ENCODE peak calls at places on chromosomes 12 and 14, in four cellular contexts. One of them, this sample, is unnamed.

GRCh38 chr12:61362037-61362436 is 898.2 kb upstream of the USP15 start:
- DNase-seq in ovary: no peak
- DNase-seq in spleen: no peak
- DNase-seq in stomach: no peak
- DNase-seq in this sample: no peak

GRCh38 chr14:96095581-96096476 is 56.7 kb downstream of the C14orf132 start:
- DNase-seq in ovary: no peak
- DNase-seq in spleen: no peak
- DNase-seq in stomach: peak; percentile 64
- DNase-seq in this sample: no peak

GRCh38 chr12:24937553-24938244 is 11.2 kb downstream of the BCAT1 start:
- DNase-seq in ovary: no peak
- DNase-seq in spleen: no peak
- DNase-seq in stomach: no peak
- DNase-seq in this sample: no peak

GRCh38 chr14:69540654-69541335 is 33.9 kb downstream of the CCDC177 start:
- DNase-seq in ovary: no peak
- DNase-seq in spleen: no peak
- DNase-seq in stomach: no peak
- DNase-seq in this sample: no peak

GRCh38 chr14:22225526-22226133 is 363.4 kb downstream of the DAD1 start:
- DNase-seq in ovary: no peak
- DNase-seq in spleen: no peak
- DNase-seq in stomach: no peak
- DNase-seq in this sample: no peak

GRCh38 chr12:79366374-79366773 is 324.4 kb downstream of the PAWR start:
- DNase-seq in ovary: no peak
- DNase-seq in spleen: no peak
- DNase-seq in stomach: no peak
- DNase-seq in this sample: no peak

GRCh38 chr14:74898694-74899093 is 17.0 kb downstream of the DLST start:
- DNase-seq in ovary: no peak
- DNase-seq in spleen: no peak
- DNase-seq in stomach: no peak
- DNase-seq in this sample: no peak

GRCh38 chr12:46944104-46944503 is 118.3 kb upstream of the SLC38A4 start:
- DNase-seq in ovary: no peak
- DNase-seq in spleen: no peak
- DNase-seq in stomach: no peak
- DNase-seq in this sample: no peak

GRCh38 chr12:51393676-51394545 is 2.7 kb upstream of the GALNT6 start:
- DNase-seq in ovary: no peak
- DNase-seq in spleen: no peak
- DNase-seq in stomach: no peak
- DNase-seq in this sample: no peak

GRCh38 chr14:76958020-76958965 is 70.2 kb downstream of the IRF2BPL start:
- DNase-seq in ovary: no peak
- DNase-seq in spleen: no peak
- DNase-seq in stomach: no peak
- DNase-seq in this sample: no peak

GRCh38 chr12:69274861-69275260 is 35.5 kb downstream of the CPSF6 start:
- DNase-seq in ovary: no peak
- DNase-seq in spleen: no peak
- DNase-seq in stomach: no peak
- DNase-seq in this sample: no peak

GRCh38 chr12:117334098-117334497 is 27.3 kb downstream of the NOS1 start:
- DNase-seq in ovary: no peak
- DNase-seq in spleen: no peak
- DNase-seq in stomach: no peak
- DNase-seq in this sample: no peak

GRCh38 chr14:67449096-67449495 is 37.1 kb upstream of the PLEK2 start:
- DNase-seq in ovary: no peak
- DNase-seq in spleen: no peak
- DNase-seq in stomach: no peak
- DNase-seq in this sample: no peak

GRCh38 chr12:75747572-75747995 is 236.2 kb upstream of the KRR1 start:
- DNase-seq in ovary: no peak
- DNase-seq in spleen: no peak
- DNase-seq in stomach: no peak
- DNase-seq in this sample: no peak

GRCh38 chr12:116164263-116164817 is 113.2 kb downstream of the MED13L start:
- DNase-seq in ovary: no peak
- DNase-seq in spleen: no peak
- DNase-seq in stomach: no peak
- DNase-seq in this sample: no peak

GRCh38 chr14:75880512-75880911 is 101.3 kb downstream of the TGFB3 start:
- DNase-seq in ovary: no peak
- DNase-seq in spleen: no peak
- DNase-seq in stomach: no peak
- DNase-seq in this sample: no peak

GRCh38 chr12:41604830-41605229 is 416.7 kb downstream of the PDZRN4 start:
- DNase-seq in ovary: no peak
- DNase-seq in spleen: no peak
- DNase-seq in stomach: no peak
- DNase-seq in this sample: no peak

GRCh38 chr14:63224196-63224595 is 20.0 kb downstream of the RHOJ start:
- DNase-seq in ovary: no peak
- DNase-seq in spleen: no peak
- DNase-seq in stomach: no peak
- DNase-seq in this sample: no peak

GRCh38 chr12:68451261-68452091 is 119.3 kb upstream of the MDM1 start:
- DNase-seq in ovary: peak; percentile 50
- DNase-seq in spleen: no peak
- DNase-seq in stomach: peak; percentile 29
- DNase-seq in this sample: peak; percentile 76

GRCh38 chr12:131694116-131694838 is 16.6 kb upstream of the SFSWAP start:
- DNase-seq in ovary: no peak
- DNase-seq in spleen: no peak
- DNase-seq in stomach: peak; percentile 9
- DNase-seq in this sample: no peak

GRCh38 chr12:132121283-132121682 is 22.8 kb downstream of the DDX51 start:
- DNase-seq in ovary: no peak
- DNase-seq in spleen: no peak
- DNase-seq in stomach: no peak
- DNase-seq in this sample: peak; percentile 33

GRCh38 chr12:10901427-10901826 is 7.9 kb downstream of the TAS2R13 start:
- DNase-seq in ovary: no peak
- DNase-seq in spleen: no peak
- DNase-seq in stomach: no peak
- DNase-seq in this sample: no peak

GRCh38 chr14:24310387-24310665 is 386 bp downstream of the LTB4R2 start:
- DNase-seq in ovary: peak; percentile 55
- DNase-seq in spleen: no peak
- DNase-seq in stomach: no peak
- DNase-seq in this sample: no peak

GRCh38 chr12:51386361-51386760 is 4.8 kb downstream of the GALNT6 start:
- DNase-seq in ovary: peak; percentile 11
- DNase-seq in spleen: no peak
- DNase-seq in stomach: no peak
- DNase-seq in this sample: no peak

GRCh38 chr14:61193471-61193870 is 87.7 kb downstream of the TMEM30B start:
- DNase-seq in ovary: no peak
- DNase-seq in spleen: no peak
- DNase-seq in stomach: no peak
- DNase-seq in this sample: no peak

GRCh38 chr12:49059063-49059384 is 1.6 kb downstream of the KMT2D start:
- DNase-seq in ovary: no peak
- DNase-seq in spleen: no peak
- DNase-seq in stomach: no peak
- DNase-seq in this sample: no peak

GRCh38 chr14:98700748-98701147 is 571.2 kb downstream of the BCL11B start:
- DNase-seq in ovary: no peak
- DNase-seq in spleen: no peak
- DNase-seq in stomach: no peak
- DNase-seq in this sample: no peak

GRCh38 chr14:21099596-21099985 is 1.1 kb upstream of the ZNF219 start:
- DNase-seq in ovary: no peak
- DNase-seq in spleen: no peak
- DNase-seq in stomach: no peak
- DNase-seq in this sample: no peak

GRCh38 chr14:73059326-73059725 is 992 bp downstream of the RBM25 start:
- DNase-seq in ovary: no peak
- DNase-seq in spleen: no peak
- DNase-seq in stomach: no peak
- DNase-seq in this sample: no peak

GRCh38 chr14:90767899-90768298 is 48.3 kb downstream of the TTC7B start:
- DNase-seq in ovary: no peak
- DNase-seq in spleen: no peak
- DNase-seq in stomach: no peak
- DNase-seq in this sample: no peak

GRCh38 chr14:31893156-31893813 is 183.8 kb upstream of the ARHGAP5 start:
- DNase-seq in ovary: no peak
- DNase-seq in spleen: peak; percentile 77
- DNase-seq in stomach: no peak
- DNase-seq in this sample: no peak

GRCh38 chr12:132806857-132807256 is 21.8 kb downstream of the GOLGA3 start:
- DNase-seq in ovary: no peak
- DNase-seq in spleen: no peak
- DNase-seq in stomach: no peak
- DNase-seq in this sample: no peak

GRCh38 chr12:30753761-30754382 is 879 bp downstream of the CAPRIN2 start:
- DNase-seq in ovary: no peak
- DNase-seq in spleen: no peak
- DNase-seq in stomach: no peak
- DNase-seq in this sample: no peak

GRCh38 chr12:52305921-52306705 is 14.8 kb upstream of the KRT81 start:
- DNase-seq in ovary: no peak
- DNase-seq in spleen: peak; percentile 62
- DNase-seq in stomach: no peak
- DNase-seq in this sample: peak; percentile 43

GRCh38 chr12:53252349-53252916 is 15.7 kb upstream of the ESPL1 start:
- DNase-seq in ovary: peak; percentile 50
- DNase-seq in spleen: no peak
- DNase-seq in stomach: peak; percentile 48
- DNase-seq in this sample: peak; percentile 71

DNA sequence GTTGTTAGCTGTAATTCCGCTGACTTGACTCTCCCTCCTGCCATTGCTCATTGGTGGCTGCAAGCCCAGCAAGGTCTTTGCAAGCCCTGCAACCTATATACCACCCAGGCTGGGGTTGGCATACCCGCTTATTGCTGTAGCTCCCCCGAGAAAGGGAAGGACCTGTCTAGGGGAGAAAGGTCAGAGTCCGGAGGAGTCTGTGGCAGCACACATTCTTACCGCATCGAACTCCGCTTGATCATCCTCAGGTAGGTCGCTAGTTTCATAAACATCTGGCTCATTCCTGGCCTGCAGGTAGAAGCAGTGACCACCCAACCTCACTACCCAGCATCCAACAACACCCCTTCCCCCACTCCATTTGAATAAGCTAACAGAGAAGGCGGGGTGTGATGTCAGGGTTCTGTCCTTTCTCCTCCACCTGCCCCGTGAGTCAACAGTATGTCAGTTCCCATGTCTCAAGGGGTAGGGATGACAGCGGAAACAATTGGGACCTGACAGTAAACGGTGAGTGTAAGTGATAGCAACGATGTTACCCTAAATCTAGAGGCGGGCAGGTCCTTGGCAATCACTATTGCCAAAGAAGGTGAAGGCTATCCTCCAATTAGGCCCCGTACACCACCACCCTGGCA is 1.1 kb downstream of the DCTN2 start:
- DNase-seq in ovary: no peak
- DNase-seq in spleen: no peak
- DNase-seq in stomach: no peak
- DNase-seq in this sample: no peak
- TF ChIP-seq POLR2A in ovary: no peak
- TF ChIP-seq POLR2A in spleen: no peak
- TF ChIP-seq POLR2A in stomach: no peak
- TF ChIP-seq POLR2A in this sample: no peak

GRCh38 chr14:29603721-29604120 is 323.9 kb downstream of the PRKD1 start:
- DNase-seq in ovary: no peak
- DNase-seq in spleen: no peak
- DNase-seq in stomach: no peak
- DNase-seq in this sample: no peak
- H3K27ac ChIP-seq in ovary: no peak overlapping the region
- H3K27ac ChIP-seq in spleen: no peak overlapping the region
- H3K27ac ChIP-seq in stomach: no peak overlapping the region
- H3K27ac ChIP-seq in this sample: no peak overlapping the region

GRCh38 chr14:93332853-93333630 is at the start of gene BTBD7:
- DNase-seq in ovary: peak; percentile 97
- DNase-seq in spleen: peak; percentile 99
- DNase-seq in stomach: peak; percentile 96
- DNase-seq in this sample: peak; percentile 97
- TF ChIP-seq POLR2A in ovary: peak; percentile 46
- TF ChIP-seq POLR2A in spleen: no peak
- TF ChIP-seq POLR2A in stomach: no peak
- TF ChIP-seq POLR2A in this sample: no peak

GRCh38 chr12:27161458-27162228 is 79.3 kb upstream of the C12orf71 start:
- DNase-seq in ovary: no peak
- DNase-seq in spleen: no peak
- DNase-seq in stomach: no peak
- DNase-seq in this sample: no peak

GRCh38 chr12:27162229-27162537 is 79.8 kb upstream of the C12orf71 start:
- DNase-seq in ovary: no peak
- DNase-seq in spleen: no peak
- DNase-seq in stomach: no peak
- DNase-seq in this sample: no peak

GRCh38 chr12:27163894-27164293 is 80.2 kb upstream of the STK38L start:
- DNase-seq in ovary: no peak
- DNase-seq in spleen: no peak
- DNase-seq in stomach: no peak
- DNase-seq in this sample: no peak

GRCh38 chr12:27163048-27163715 is 80.8 kb upstream of the C12orf71 start:
- DNase-seq in ovary: no peak
- DNase-seq in spleen: no peak
- DNase-seq in stomach: no peak
- DNase-seq in this sample: no peak

GRCh38 chr12:27158322-27158721 is 75.9 kb upstream of the C12orf71 start:
- DNase-seq in ovary: no peak
- DNase-seq in spleen: no peak
- DNase-seq in stomach: no peak
- DNase-seq in this sample: no peak
- H3K27ac ChIP-seq in ovary: no peak overlapping the region
- H3K27ac ChIP-seq in spleen: no peak overlapping the region
- H3K27ac ChIP-seq in stomach: no peak overlapping the region
- H3K27ac ChIP-seq in this sample: no peak overlapping the region